ENCODE peak calls at places on chromosome 16, in seven cellular contexts. T, U, I, A, L, P and W are unnamed samples.

GRCh38 chr16:67645397-67646121 is 615 bp downstream of the CARMIL2 start:
- DNase-seq in I (no peak), L (no peak), U (no peak), P (no peak), T (peak; percentile 48), A (no peak), W (no peak)

GRCh38 chr16:57316390-57317017 is 32.0 kb upstream of the PLLP start:
- DNase-seq in T (no peak), L (peak; percentile 68), P (no peak), A (peak; percentile 59), I (no peak), U (no peak), W (no peak)

GRCh38 chr16:85851034-85851780 is 47.8 kb upstream of the IRF8 start:
- DNase-seq in L (no peak), I (no peak), A (no peak), T (no peak), U (no peak), P (peak; percentile 27), W (no peak)

GRCh38 chr16:50266337-50267091 is at the start of gene ADCY7:
- DNase-seq in P (peak; percentile 86), A (no peak), T (peak; percentile 92), L (peak; percentile 88), U (peak; percentile 69), I (no peak), W (peak; percentile 82)

GRCh38 chr16:9139965-9140364 is 48.5 kb downstream of the HAPSTR1 start:
- DNase-seq in A (no peak), U (no peak), T (peak; percentile 51), L (no peak), I (no peak), P (peak; percentile 29), W (peak; percentile 10)

GRCh38 chr16:50530277-50531236 is 17.6 kb upstream of the NKD1 start:
- DNase-seq in L (no peak), P (no peak), U (no peak), I (no peak), A (no peak), T (peak; percentile 24), W (no peak)

GRCh38 chr16:30951785-30952184 is 2.9 kb downstream of the ORAI3 start:
- DNase-seq in L (no peak), A (no peak), U (no peak), T (no peak), I (no peak), P (no peak), W (no peak)

GRCh38 chr16:56357291-56357764 is 68.0 kb downstream of the AMFR start:
- DNase-seq in L (no peak), I (no peak), U (no peak), P (no peak), A (peak; percentile 5), T (peak; percentile 44), W (no peak)

GRCh38 chr16:9845661-9846361 is 336.4 kb downstream of the GRIN2A start:
- DNase-seq in L (no peak), U (no peak), I (no peak), T (no peak), A (no peak), P (no peak), W (no peak)

GRCh38 chr16:1678500-1679098 is 520 bp downstream of the JPT2 start:
- DNase-seq in A (no peak), U (peak; percentile 5), P (no peak), I (peak; percentile 65), L (peak; percentile 55), T (peak; percentile 64), W (peak; percentile 39)

GRCh38 chr16:1424028-1424427 is 3.5 kb upstream of the UQCC4 start:
- DNase-seq in P (no peak), U (no peak), L (no peak), A (no peak), T (peak; percentile 46), I (no peak), W (no peak)

GRCh38 chr16:56424791-56425438 is 430 bp downstream of the AMFR start:
- DNase-seq in T (peak; percentile 81), L (no peak), U (peak; percentile 6), P (no peak), A (no peak), I (peak; percentile 75), W (peak; percentile 56)

GRCh38 chr16:14302031-14302398 is 230.9 kb downstream of the MRTFB start:
- DNase-seq in U (no peak), T (peak; percentile 79), A (no peak), I (no peak), P (no peak), L (peak; percentile 65), W (peak; percentile 82)